ENCODE peak calls at places on chromosomes 13 and 19, in four cellular contexts. One of them, this sample, is unnamed.

GRCh38 chr13:59103004-59103768 is 1060.5 kb downstream of the DIAPH3 start:
- DNase-seq in tibial artery: no peak
- DNase-seq in pancreas: no peak
- DNase-seq in heart right ventricle: no peak
- DNase-seq in this sample: no peak

GRCh38 chr13:50284540-50284939 is 269.3 kb downstream of the KCNRG start:
- DNase-seq in pancreas: no peak
- DNase-seq in tibial artery: no peak
- DNase-seq in heart right ventricle: no peak
- DNase-seq in this sample: no peak

GRCh38 chr19:40337107-40337506 is 11.1 kb downstream of the C19orf47 start:
- DNase-seq in heart right ventricle: no peak
- DNase-seq in pancreas: no peak
- DNase-seq in tibial artery: no peak
- DNase-seq in this sample: no peak

GRCh38 chr19:56837492-56837891 is 3.0 kb downstream of the PEG3 start:
- DNase-seq in heart right ventricle: peak
- DNase-seq in pancreas: peak
- DNase-seq in tibial artery: peak
- DNase-seq in this sample: no peak

GRCh38 chr19:6710273-6711077 is 10.0 kb downstream of the C3 start:
- DNase-seq in tibial artery: no peak
- DNase-seq in pancreas: no peak
- DNase-seq in heart right ventricle: no peak
- DNase-seq in this sample: no peak

GRCh38 chr13:75236774-75237173 is 245.2 kb downstream of the TBC1D4 start:
- DNase-seq in tibial artery: no peak
- DNase-seq in heart right ventricle: no peak
- DNase-seq in pancreas: no peak
- DNase-seq in this sample: no peak

GRCh38 chr19:47618771-47619170 is 9.8 kb downstream of the BICRA start:
- DNase-seq in heart right ventricle: peak
- DNase-seq in tibial artery: no peak
- DNase-seq in pancreas: no peak
- DNase-seq in this sample: no peak

GRCh38 chr19:6424190-6424938 is at the start of gene KHSRP:
- DNase-seq in pancreas: no peak
- DNase-seq in tibial artery: no peak
- DNase-seq in heart right ventricle: peak
- DNase-seq in this sample: no peak

GRCh38 chr13:32720026-32720425 is 133.8 kb downstream of the PDS5B start:
- DNase-seq in heart right ventricle: no peak
- DNase-seq in tibial artery: no peak
- DNase-seq in pancreas: no peak
- DNase-seq in this sample: no peak

GRCh38 chr19:34900245-34900644 is 26.5 kb upstream of the ZNF30 start:
- DNase-seq in heart right ventricle: no peak
- DNase-seq in pancreas: no peak
- DNase-seq in tibial artery: no peak
- DNase-seq in this sample: no peak

GRCh38 chr19:10543420-10544241 is at the start of gene ATG4D:
- DNase-seq in pancreas: peak
- DNase-seq in tibial artery: peak
- DNase-seq in heart right ventricle: peak
- DNase-seq in this sample: no peak

GRCh38 chr13:89783221-89783755 is 1564.2 kb upstream of the MIR17HG start:
- DNase-seq in heart right ventricle: no peak
- DNase-seq in pancreas: no peak
- DNase-seq in tibial artery: no peak
- DNase-seq in this sample: no peak

GRCh38 chr13:56735537-56735942 is 405.2 kb upstream of the PRR20A start:
- DNase-seq in tibial artery: no peak
- DNase-seq in heart right ventricle: no peak
- DNase-seq in pancreas: no peak
- DNase-seq in this sample: no peak

GRCh38 chr13:40452741-40453665 is 213.4 kb downstream of the FOXO1 start:
- DNase-seq in tibial artery: no peak
- DNase-seq in pancreas: no peak
- DNase-seq in heart right ventricle: no peak
- DNase-seq in this sample: no peak

GRCh38 chr19:5090780-5091575 is 122.1 kb downstream of the KDM4B start:
- DNase-seq in tibial artery: peak
- DNase-seq in heart right ventricle: peak
- DNase-seq in pancreas: no peak
- DNase-seq in this sample: no peak

GRCh38 chr19:48656840-48657474 is 11.0 kb upstream of the CA11 start:
- DNase-seq in heart right ventricle: no peak
- DNase-seq in tibial artery: no peak
- DNase-seq in pancreas: no peak
- DNase-seq in this sample: no peak

GRCh38 chr13:39556856-39557255 is 46.1 kb downstream of the LHFPL6 start:
- DNase-seq in pancreas: no peak
- DNase-seq in tibial artery: no peak
- DNase-seq in heart right ventricle: no peak
- DNase-seq in this sample: no peak

GRCh38 chr19:43786665-43787064 is 5.9 kb upstream of the KCNN4 start:
- DNase-seq in heart right ventricle: no peak
- DNase-seq in tibial artery: no peak
- DNase-seq in pancreas: no peak
- DNase-seq in this sample: no peak

GRCh38 chr19:43783636-43784035 is 2.9 kb upstream of the KCNN4 start:
- DNase-seq in tibial artery: no peak
- DNase-seq in heart right ventricle: no peak
- DNase-seq in pancreas: no peak
- DNase-seq in this sample: no peak

GRCh38 chr19:43784251-43784980 is 3.6 kb upstream of the KCNN4 start:
- DNase-seq in heart right ventricle: no peak
- DNase-seq in pancreas: no peak
- DNase-seq in tibial artery: no peak
- DNase-seq in this sample: no peak

GRCh38 chr19:43782689-43783231 is 2.0 kb upstream of the KCNN4 start:
- DNase-seq in pancreas: no peak
- DNase-seq in tibial artery: no peak
- DNase-seq in heart right ventricle: no peak
- DNase-seq in this sample: no peak

GRCh38 chr19:43784981-43785808 is 4.4 kb upstream of the KCNN4 start:
- DNase-seq in tibial artery: no peak
- DNase-seq in pancreas: peak
- DNase-seq in heart right ventricle: no peak
- DNase-seq in this sample: no peak
- H3K27ac ChIP-seq in tibial artery: no peak
- H3K27ac ChIP-seq in pancreas: no peak
- H3K27ac ChIP-seq in heart right ventricle: peak
- H3K27ac ChIP-seq in this sample: peak

DNA sequence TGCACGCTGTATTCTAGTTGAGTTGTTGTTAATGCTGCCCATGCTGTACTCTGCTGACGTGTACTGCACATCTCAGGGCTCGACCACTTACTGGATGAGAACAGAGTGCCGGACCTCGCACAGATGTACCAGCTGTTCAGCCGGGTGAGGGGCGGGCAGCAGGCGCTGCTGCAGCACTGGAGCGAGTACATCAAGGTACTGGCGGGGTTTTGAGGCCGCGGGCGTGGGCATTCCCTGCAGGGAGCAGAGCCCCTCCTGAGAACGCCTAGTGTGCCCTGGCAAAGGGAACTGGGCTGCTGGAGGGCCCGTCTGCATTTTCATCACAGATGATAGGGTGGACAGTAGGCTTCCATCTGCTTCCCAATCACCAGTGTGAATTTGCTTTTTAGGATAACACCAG is 29.9 kb downstream of the CUL4A start:
- DNase-seq in pancreas: no peak
- DNase-seq in tibial artery: no peak
- DNase-seq in heart right ventricle: no peak
- DNase-seq in this sample: no peak
- H3K4me3 ChIP-seq in pancreas: no peak
- H3K4me3 ChIP-seq in tibial artery: no peak
- H3K4me3 ChIP-seq in heart right ventricle: no peak
- H3K4me3 ChIP-seq in this sample: no peak

GRCh38 chr19:3593156-3593555 is 7.9 kb downstream of the GIPC3 start:
- DNase-seq in tibial artery: no peak
- DNase-seq in pancreas: peak
- DNase-seq in heart right ventricle: no peak
- DNase-seq in this sample: no peak
- TF ChIP-seq CTCF in tibial artery: no peak
- TF ChIP-seq CTCF in pancreas: no peak
- TF ChIP-seq CTCF in heart right ventricle: no peak
- TF ChIP-seq CTCF in this sample: no peak

DNA sequence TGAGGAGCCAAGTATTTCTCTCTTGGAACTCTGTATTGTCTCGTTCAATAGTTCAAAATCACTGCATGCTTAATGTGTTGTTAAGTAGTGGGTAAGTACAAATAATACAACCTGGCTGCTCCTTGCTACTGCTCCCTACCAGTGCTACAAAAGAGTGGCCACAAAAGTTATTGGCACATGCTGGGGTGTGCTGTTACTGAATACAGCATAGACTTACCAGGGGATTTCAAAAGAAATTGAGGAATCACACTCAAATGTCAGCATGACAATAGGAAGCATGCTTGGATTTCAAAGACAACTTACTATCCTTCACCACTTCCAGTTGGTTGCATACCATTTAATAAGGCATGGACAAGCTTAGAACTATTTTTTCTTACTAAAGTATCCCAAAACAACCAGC is 1041.3 kb upstream of the SPRY2 start:
- DNase-seq in pancreas: no peak
- DNase-seq in tibial artery: no peak
- DNase-seq in heart right ventricle: no peak
- DNase-seq in this sample: no peak
- H3K27ac ChIP-seq in pancreas: no peak
- H3K27ac ChIP-seq in tibial artery: no peak
- H3K27ac ChIP-seq in heart right ventricle: no peak
- H3K27ac ChIP-seq in this sample: no peak